ENCODE peak calls at places on chromosomes 16 and 17, in ten cellular contexts. One of them, this sample, is unnamed.

GRCh38 chr17:76716146-76716833 is 5.5 kb upstream of the MXRA7 start:
- DNase-seq in hippocampal formation: no peak
- DNase-seq in NCI-H2171 treated with DMSO at 0.1 percent for 48 hours: no peak
- DNase-seq in tibial artery: peak; percentile 81
- DNase-seq in dermis microvascular lymphatic vessel endothelial cell: peak; percentile 67
- DNase-seq in stimulated activated CD4-positive, alpha-beta T cell treated with anti-CD3 and anti-CD28 coated beads, Interleukin-2, amount 100 ng/mL, for 24 hours: no peak
- DNase-seq in HT-29: no peak
- DNase-seq in RWPE1: no peak
- DNase-seq in stimulated activated CD8-positive, alpha-beta memory T cell treated with anti-CD3 and anti-CD28 coated beads, Interleukin-15, amount 100 ng/mL, for 24 hours: no peak
- DNase-seq in EL: peak; percentile 97
- DNase-seq in this sample: no peak

GRCh38 chr16:56348168-56349085 is 76.9 kb downstream of the AMFR start:
- DNase-seq in stimulated activated CD4-positive, alpha-beta T cell treated with anti-CD3 and anti-CD28 coated beads, Interleukin-2, amount 100 ng/mL, for 24 hours: no peak
- DNase-seq in dermis microvascular lymphatic vessel endothelial cell: no peak
- DNase-seq in RWPE1: no peak
- DNase-seq in HT-29: no peak
- DNase-seq in stimulated activated CD8-positive, alpha-beta memory T cell treated with anti-CD3 and anti-CD28 coated beads, Interleukin-15, amount 100 ng/mL, for 24 hours: no peak
- DNase-seq in hippocampal formation: peak; percentile 53
- DNase-seq in EL: peak; percentile 19
- DNase-seq in tibial artery: no peak
- DNase-seq in NCI-H2171 treated with DMSO at 0.1 percent for 48 hours: peak; percentile 39
- DNase-seq in this sample: no peak

GRCh38 chr17:50199211-50199633 is 2.2 kb downstream of the COL1A1 start:
- DNase-seq in stimulated activated CD4-positive, alpha-beta T cell treated with anti-CD3 and anti-CD28 coated beads, Interleukin-2, amount 100 ng/mL, for 24 hours: no peak
- DNase-seq in stimulated activated CD8-positive, alpha-beta memory T cell treated with anti-CD3 and anti-CD28 coated beads, Interleukin-15, amount 100 ng/mL, for 24 hours: no peak
- DNase-seq in EL: no peak
- DNase-seq in dermis microvascular lymphatic vessel endothelial cell: no peak
- DNase-seq in NCI-H2171 treated with DMSO at 0.1 percent for 48 hours: no peak
- DNase-seq in HT-29: no peak
- DNase-seq in RWPE1: no peak
- DNase-seq in tibial artery: no peak
- DNase-seq in hippocampal formation: no peak
- DNase-seq in this sample: no peak

GRCh38 chr16:12532871-12533610 is 270.6 kb downstream of the CPPED1 start:
- DNase-seq in stimulated activated CD8-positive, alpha-beta memory T cell treated with anti-CD3 and anti-CD28 coated beads, Interleukin-15, amount 100 ng/mL, for 24 hours: no peak
- DNase-seq in stimulated activated CD4-positive, alpha-beta T cell treated with anti-CD3 and anti-CD28 coated beads, Interleukin-2, amount 100 ng/mL, for 24 hours: peak; percentile 36
- DNase-seq in HT-29: no peak
- DNase-seq in dermis microvascular lymphatic vessel endothelial cell: no peak
- DNase-seq in NCI-H2171 treated with DMSO at 0.1 percent for 48 hours: no peak
- DNase-seq in hippocampal formation: no peak
- DNase-seq in tibial artery: no peak
- DNase-seq in RWPE1: no peak
- DNase-seq in EL: no peak
- DNase-seq in this sample: no peak

GRCh38 chr17:76458580-76459490 is 5.9 kb upstream of the UBE2O start:
- DNase-seq in stimulated activated CD4-positive, alpha-beta T cell treated with anti-CD3 and anti-CD28 coated beads, Interleukin-2, amount 100 ng/mL, for 24 hours: no peak
- DNase-seq in RWPE1: peak; percentile 60
- DNase-seq in tibial artery: no peak
- DNase-seq in NCI-H2171 treated with DMSO at 0.1 percent for 48 hours: no peak
- DNase-seq in HT-29: peak; percentile 71
- DNase-seq in EL: peak; percentile 63
- DNase-seq in hippocampal formation: no peak
- DNase-seq in stimulated activated CD8-positive, alpha-beta memory T cell treated with anti-CD3 and anti-CD28 coated beads, Interleukin-15, amount 100 ng/mL, for 24 hours: no peak
- DNase-seq in dermis microvascular lymphatic vessel endothelial cell: peak; percentile 69
- DNase-seq in this sample: peak; percentile 69

GRCh38 chr17:68184816-68185436 is 62.9 kb upstream of the AMZ2 start:
- DNase-seq in EL: no peak
- DNase-seq in RWPE1: no peak
- DNase-seq in dermis microvascular lymphatic vessel endothelial cell: no peak
- DNase-seq in tibial artery: no peak
- DNase-seq in HT-29: no peak
- DNase-seq in stimulated activated CD8-positive, alpha-beta memory T cell treated with anti-CD3 and anti-CD28 coated beads, Interleukin-15, amount 100 ng/mL, for 24 hours: no peak
- DNase-seq in hippocampal formation: no peak
- DNase-seq in stimulated activated CD4-positive, alpha-beta T cell treated with anti-CD3 and anti-CD28 coated beads, Interleukin-2, amount 100 ng/mL, for 24 hours: peak; percentile 53
- DNase-seq in NCI-H2171 treated with DMSO at 0.1 percent for 48 hours: no peak
- DNase-seq in this sample: no peak

GRCh38 chr16:83113317-83113716 is 486.5 kb downstream of the CDH13 start:
- DNase-seq in HT-29: peak; percentile 49
- DNase-seq in stimulated activated CD8-positive, alpha-beta memory T cell treated with anti-CD3 and anti-CD28 coated beads, Interleukin-15, amount 100 ng/mL, for 24 hours: no peak
- DNase-seq in EL: peak; percentile 39
- DNase-seq in hippocampal formation: peak; percentile 41
- DNase-seq in RWPE1: no peak
- DNase-seq in tibial artery: no peak
- DNase-seq in NCI-H2171 treated with DMSO at 0.1 percent for 48 hours: no peak
- DNase-seq in dermis microvascular lymphatic vessel endothelial cell: peak; percentile 53
- DNase-seq in stimulated activated CD4-positive, alpha-beta T cell treated with anti-CD3 and anti-CD28 coated beads, Interleukin-2, amount 100 ng/mL, for 24 hours: peak; percentile 12
- DNase-seq in this sample: peak; percentile 35

GRCh38 chr17:81380682-81381518 is 14.4 kb upstream of the BAHCC1 start:
- DNase-seq in hippocampal formation: no peak
- DNase-seq in tibial artery: no peak
- DNase-seq in EL: no peak
- DNase-seq in RWPE1: no peak
- DNase-seq in stimulated activated CD4-positive, alpha-beta T cell treated with anti-CD3 and anti-CD28 coated beads, Interleukin-2, amount 100 ng/mL, for 24 hours: no peak
- DNase-seq in NCI-H2171 treated with DMSO at 0.1 percent for 48 hours: no peak
- DNase-seq in stimulated activated CD8-positive, alpha-beta memory T cell treated with anti-CD3 and anti-CD28 coated beads, Interleukin-15, amount 100 ng/mL, for 24 hours: no peak
- DNase-seq in HT-29: no peak
- DNase-seq in dermis microvascular lymphatic vessel endothelial cell: no peak
- DNase-seq in this sample: no peak

GRCh38 chr16:69448470-69449193 is 24.2 kb downstream of the CYB5B start:
- DNase-seq in stimulated activated CD8-positive, alpha-beta memory T cell treated with anti-CD3 and anti-CD28 coated beads, Interleukin-15, amount 100 ng/mL, for 24 hours: no peak
- DNase-seq in NCI-H2171 treated with DMSO at 0.1 percent for 48 hours: peak; percentile 88
- DNase-seq in dermis microvascular lymphatic vessel endothelial cell: peak; percentile 9
- DNase-seq in tibial artery: no peak
- DNase-seq in hippocampal formation: peak; percentile 9
- DNase-seq in RWPE1: no peak
- DNase-seq in stimulated activated CD4-positive, alpha-beta T cell treated with anti-CD3 and anti-CD28 coated beads, Interleukin-2, amount 100 ng/mL, for 24 hours: no peak
- DNase-seq in HT-29: no peak
- DNase-seq in EL: peak; percentile 38
- DNase-seq in this sample: no peak

GRCh38 chr17:51224615-51225262 is 35.1 kb downstream of the MBTD1 start:
- DNase-seq in dermis microvascular lymphatic vessel endothelial cell: peak; percentile 17
- DNase-seq in stimulated activated CD4-positive, alpha-beta T cell treated with anti-CD3 and anti-CD28 coated beads, Interleukin-2, amount 100 ng/mL, for 24 hours: no peak
- DNase-seq in stimulated activated CD8-positive, alpha-beta memory T cell treated with anti-CD3 and anti-CD28 coated beads, Interleukin-15, amount 100 ng/mL, for 24 hours: no peak
- DNase-seq in RWPE1: no peak
- DNase-seq in tibial artery: no peak
- DNase-seq in hippocampal formation: no peak
- DNase-seq in NCI-H2171 treated with DMSO at 0.1 percent for 48 hours: no peak
- DNase-seq in EL: no peak
- DNase-seq in HT-29: no peak
- DNase-seq in this sample: no peak

GRCh38 chr16:47519996-47520679 is 59.0 kb downstream of the PHKB start:
- DNase-seq in NCI-H2171 treated with DMSO at 0.1 percent for 48 hours: no peak
- DNase-seq in EL: no peak
- DNase-seq in stimulated activated CD8-positive, alpha-beta memory T cell treated with anti-CD3 and anti-CD28 coated beads, Interleukin-15, amount 100 ng/mL, for 24 hours: no peak
- DNase-seq in tibial artery: no peak
- DNase-seq in HT-29: no peak
- DNase-seq in hippocampal formation: no peak
- DNase-seq in dermis microvascular lymphatic vessel endothelial cell: no peak
- DNase-seq in RWPE1: no peak
- DNase-seq in stimulated activated CD4-positive, alpha-beta T cell treated with anti-CD3 and anti-CD28 coated beads, Interleukin-2, amount 100 ng/mL, for 24 hours: no peak
- DNase-seq in this sample: no peak

GRCh38 chr16:14366974-14367707 is 262.9 kb downstream of the PARN start:
- DNase-seq in tibial artery: no peak
- DNase-seq in NCI-H2171 treated with DMSO at 0.1 percent for 48 hours: no peak
- DNase-seq in stimulated activated CD8-positive, alpha-beta memory T cell treated with anti-CD3 and anti-CD28 coated beads, Interleukin-15, amount 100 ng/mL, for 24 hours: no peak
- DNase-seq in stimulated activated CD4-positive, alpha-beta T cell treated with anti-CD3 and anti-CD28 coated beads, Interleukin-2, amount 100 ng/mL, for 24 hours: no peak
- DNase-seq in HT-29: no peak
- DNase-seq in EL: no peak
- DNase-seq in hippocampal formation: no peak
- DNase-seq in dermis microvascular lymphatic vessel endothelial cell: no peak
- DNase-seq in RWPE1: no peak
- DNase-seq in this sample: no peak

GRCh38 chr17:14464741-14465140 is 163.9 kb downstream of the HS3ST3B1 start:
- DNase-seq in tibial artery: no peak
- DNase-seq in dermis microvascular lymphatic vessel endothelial cell: no peak
- DNase-seq in stimulated activated CD8-positive, alpha-beta memory T cell treated with anti-CD3 and anti-CD28 coated beads, Interleukin-15, amount 100 ng/mL, for 24 hours: no peak
- DNase-seq in hippocampal formation: no peak
- DNase-seq in NCI-H2171 treated with DMSO at 0.1 percent for 48 hours: no peak
- DNase-seq in stimulated activated CD4-positive, alpha-beta T cell treated with anti-CD3 and anti-CD28 coated beads, Interleukin-2, amount 100 ng/mL, for 24 hours: no peak
- DNase-seq in EL: peak; percentile 84
- DNase-seq in RWPE1: peak; percentile 15
- DNase-seq in HT-29: no peak
- DNase-seq in this sample: peak; percentile 12

GRCh38 chr17:17156107-17156506 is 50.0 kb downstream of the PLD6 start:
- DNase-seq in stimulated activated CD8-positive, alpha-beta memory T cell treated with anti-CD3 and anti-CD28 coated beads, Interleukin-15, amount 100 ng/mL, for 24 hours: no peak
- DNase-seq in tibial artery: no peak
- DNase-seq in HT-29: no peak
- DNase-seq in RWPE1: peak; percentile 71
- DNase-seq in EL: peak; percentile 73
- DNase-seq in stimulated activated CD4-positive, alpha-beta T cell treated with anti-CD3 and anti-CD28 coated beads, Interleukin-2, amount 100 ng/mL, for 24 hours: no peak
- DNase-seq in hippocampal formation: no peak
- DNase-seq in dermis microvascular lymphatic vessel endothelial cell: no peak
- DNase-seq in NCI-H2171 treated with DMSO at 0.1 percent for 48 hours: peak; percentile 78
- DNase-seq in this sample: peak; percentile 68

GRCh38 chr17:3539881-3540540 is 17.6 kb downstream of the TRPV3 start:
- DNase-seq in stimulated activated CD4-positive, alpha-beta T cell treated with anti-CD3 and anti-CD28 coated beads, Interleukin-2, amount 100 ng/mL, for 24 hours: no peak
- DNase-seq in RWPE1: no peak
- DNase-seq in HT-29: no peak
- DNase-seq in EL: no peak
- DNase-seq in stimulated activated CD8-positive, alpha-beta memory T cell treated with anti-CD3 and anti-CD28 coated beads, Interleukin-15, amount 100 ng/mL, for 24 hours: no peak
- DNase-seq in hippocampal formation: no peak
- DNase-seq in dermis microvascular lymphatic vessel endothelial cell: no peak
- DNase-seq in tibial artery: no peak
- DNase-seq in NCI-H2171 treated with DMSO at 0.1 percent for 48 hours: no peak
- DNase-seq in this sample: no peak

GRCh38 chr17:12386240-12386639 is 279.4 kb upstream of the MYOCD start:
- DNase-seq in hippocampal formation: no peak
- DNase-seq in EL: peak; percentile 26
- DNase-seq in NCI-H2171 treated with DMSO at 0.1 percent for 48 hours: no peak
- DNase-seq in tibial artery: no peak
- DNase-seq in HT-29: no peak
- DNase-seq in stimulated activated CD4-positive, alpha-beta T cell treated with anti-CD3 and anti-CD28 coated beads, Interleukin-2, amount 100 ng/mL, for 24 hours: no peak
- DNase-seq in stimulated activated CD8-positive, alpha-beta memory T cell treated with anti-CD3 and anti-CD28 coated beads, Interleukin-15, amount 100 ng/mL, for 24 hours: no peak
- DNase-seq in dermis microvascular lymphatic vessel endothelial cell: no peak
- DNase-seq in RWPE1: no peak
- DNase-seq in this sample: no peak

GRCh38 chr17:45705123-45706009 is 78.8 kb upstream of the CRHR1 start:
- DNase-seq in NCI-H2171 treated with DMSO at 0.1 percent for 48 hours: peak; percentile 18
- DNase-seq in RWPE1: peak; percentile 91
- DNase-seq in stimulated activated CD8-positive, alpha-beta memory T cell treated with anti-CD3 and anti-CD28 coated beads, Interleukin-15, amount 100 ng/mL, for 24 hours: no peak
- DNase-seq in stimulated activated CD4-positive, alpha-beta T cell treated with anti-CD3 and anti-CD28 coated beads, Interleukin-2, amount 100 ng/mL, for 24 hours: no peak
- DNase-seq in hippocampal formation: no peak
- DNase-seq in dermis microvascular lymphatic vessel endothelial cell: peak; percentile 4
- DNase-seq in HT-29: peak; percentile 81
- DNase-seq in tibial artery: no peak
- DNase-seq in EL: peak; percentile 49
- DNase-seq in this sample: no peak

GRCh38 chr17:882827-883585 is 96.6 kb downstream of the NXN start:
- DNase-seq in dermis microvascular lymphatic vessel endothelial cell: peak; percentile 65
- DNase-seq in stimulated activated CD8-positive, alpha-beta memory T cell treated with anti-CD3 and anti-CD28 coated beads, Interleukin-15, amount 100 ng/mL, for 24 hours: no peak
- DNase-seq in HT-29: peak; percentile 19
- DNase-seq in stimulated activated CD4-positive, alpha-beta T cell treated with anti-CD3 and anti-CD28 coated beads, Interleukin-2, amount 100 ng/mL, for 24 hours: no peak
- DNase-seq in NCI-H2171 treated with DMSO at 0.1 percent for 48 hours: peak; percentile 24
- DNase-seq in tibial artery: peak; percentile 66
- DNase-seq in EL: peak; percentile 32
- DNase-seq in hippocampal formation: no peak
- DNase-seq in RWPE1: peak; percentile 69
- DNase-seq in this sample: peak; percentile 63

This sample was measured in cardiac muscle cell.